ENCODE peak calls at places on chromosomes 6 and 20, in seven cellular contexts. One of them, this sample, is unnamed.

GRCh38 chr6:36436466-36436865 is 6.2 kb downstream of the PXT1 start:
- DNase-seq in transverse colon: no peak
- DNase-seq in hepatocyte: no peak
- DNase-seq in fibroblast of lung: peak; percentile 77
- DNase-seq in Peyer's patch: no peak
- DNase-seq in tibial artery: no peak
- DNase-seq in neural progenitor cell: no peak
- DNase-seq in this sample: no peak

GRCh38 chr6:131101911-131102680 is 33.2 kb upstream of the AKAP7 start:
- DNase-seq in transverse colon: no peak
- DNase-seq in hepatocyte: peak; percentile 49
- DNase-seq in fibroblast of lung: peak; percentile 80
- DNase-seq in Peyer's patch: no peak
- DNase-seq in tibial artery: no peak
- DNase-seq in neural progenitor cell: no peak
- DNase-seq in this sample: no peak

GRCh38 chr6:30626484-30627366 is at the start of gene ATAT1:
- DNase-seq in transverse colon: peak; percentile 96
- DNase-seq in hepatocyte: peak; percentile 93
- DNase-seq in fibroblast of lung: peak; percentile 76
- DNase-seq in Peyer's patch: peak; percentile 90
- DNase-seq in tibial artery: peak; percentile 84
- DNase-seq in neural progenitor cell: peak; percentile 90
- DNase-seq in this sample: peak; percentile 91

GRCh38 chr20:24095753-24096152 is 107.2 kb upstream of the GGTLC1 start:
- DNase-seq in transverse colon: no peak
- DNase-seq in hepatocyte: peak; percentile 65
- DNase-seq in fibroblast of lung: no peak
- DNase-seq in Peyer's patch: no peak
- DNase-seq in tibial artery: no peak
- DNase-seq in neural progenitor cell: no peak
- DNase-seq in this sample: no peak

GRCh38 chr6:31769684-31770371 is 7.3 kb downstream of the VWA7 start:
- DNase-seq in transverse colon: peak; percentile 94
- DNase-seq in hepatocyte: peak; percentile 76
- DNase-seq in fibroblast of lung: no peak
- DNase-seq in Peyer's patch: peak; percentile 79
- DNase-seq in tibial artery: peak; percentile 51
- DNase-seq in neural progenitor cell: peak; percentile 55
- DNase-seq in this sample: peak; percentile 68

GRCh38 chr6:37130704-37131103 is 39.2 kb upstream of the PIM1 start:
- DNase-seq in transverse colon: peak; percentile 53
- DNase-seq in hepatocyte: peak; percentile 41
- DNase-seq in fibroblast of lung: peak; percentile 54
- DNase-seq in Peyer's patch: no peak
- DNase-seq in tibial artery: peak; percentile 65
- DNase-seq in neural progenitor cell: no peak
- DNase-seq in this sample: no peak

GRCh38 chr20:1803216-1804128 is 91.7 kb upstream of the SIRPA start:
- DNase-seq in transverse colon: peak; percentile 58
- DNase-seq in hepatocyte: peak; percentile 69
- DNase-seq in fibroblast of lung: peak; percentile 77
- DNase-seq in Peyer's patch: peak; percentile 81
- DNase-seq in tibial artery: peak; percentile 58
- DNase-seq in neural progenitor cell: peak; percentile 93
- DNase-seq in this sample: no peak

GRCh38 chr6:13553646-13554045 is 20.8 kb upstream of the SIRT5 start:
- DNase-seq in transverse colon: no peak
- DNase-seq in hepatocyte: no peak
- DNase-seq in fibroblast of lung: peak; percentile 8
- DNase-seq in Peyer's patch: no peak
- DNase-seq in tibial artery: no peak
- DNase-seq in neural progenitor cell: no peak
- DNase-seq in this sample: no peak

GRCh38 chr6:161544801-161545490 is 271.1 kb upstream of the AGPAT4 start:
- DNase-seq in transverse colon: no peak
- DNase-seq in hepatocyte: no peak
- DNase-seq in fibroblast of lung: peak; percentile 86
- DNase-seq in Peyer's patch: no peak
- DNase-seq in tibial artery: no peak
- DNase-seq in neural progenitor cell: no peak
- DNase-seq in this sample: peak; percentile 88

GRCh38 chr6:34021839-34022190 is 124.1 kb downstream of the GRM4 start:
- DNase-seq in transverse colon: peak; percentile 82
- DNase-seq in hepatocyte: no peak
- DNase-seq in fibroblast of lung: no peak
- DNase-seq in Peyer's patch: no peak
- DNase-seq in tibial artery: no peak
- DNase-seq in neural progenitor cell: no peak
- DNase-seq in this sample: no peak

GRCh38 chr20:23509580-23509913 is 18.6 kb downstream of the CST8 start:
- DNase-seq in transverse colon: no peak
- DNase-seq in hepatocyte: no peak
- DNase-seq in fibroblast of lung: no peak
- DNase-seq in Peyer's patch: no peak
- DNase-seq in tibial artery: no peak
- DNase-seq in neural progenitor cell: no peak
- DNase-seq in this sample: no peak

GRCh38 chr6:17035257-17035757 is 66.5 kb upstream of the STMND1 start:
- DNase-seq in transverse colon: no peak
- DNase-seq in hepatocyte: peak; percentile 62
- DNase-seq in fibroblast of lung: no peak
- DNase-seq in Peyer's patch: no peak
- DNase-seq in tibial artery: no peak
- DNase-seq in neural progenitor cell: no peak
- DNase-seq in this sample: peak; percentile 6

GRCh38 chr20:24823176-24823575 is 125.9 kb upstream of the CST7 start:
- DNase-seq in transverse colon: no peak
- DNase-seq in hepatocyte: no peak
- DNase-seq in fibroblast of lung: no peak
- DNase-seq in Peyer's patch: no peak
- DNase-seq in tibial artery: no peak
- DNase-seq in neural progenitor cell: no peak
- DNase-seq in this sample: no peak

GRCh38 chr20:57251344-57251743 is 15.1 kb downstream of the BMP7 start:
- DNase-seq in transverse colon: no peak
- DNase-seq in hepatocyte: no peak
- DNase-seq in fibroblast of lung: peak; percentile 24
- DNase-seq in Peyer's patch: no peak
- DNase-seq in tibial artery: no peak
- DNase-seq in neural progenitor cell: peak; percentile 27
- DNase-seq in this sample: peak; percentile 75

GRCh38 chr6:47288245-47289090 is 21.2 kb downstream of the TNFRSF21 start:
- DNase-seq in transverse colon: no peak
- DNase-seq in hepatocyte: no peak
- DNase-seq in fibroblast of lung: no peak
- DNase-seq in Peyer's patch: no peak
- DNase-seq in tibial artery: no peak
- DNase-seq in neural progenitor cell: no peak
- DNase-seq in this sample: no peak

GRCh38 chr20:10172998-10173655 is 45.5 kb upstream of the SNAP25 start:
- DNase-seq in transverse colon: no peak
- DNase-seq in hepatocyte: no peak
- DNase-seq in fibroblast of lung: no peak
- DNase-seq in Peyer's patch: no peak
- DNase-seq in tibial artery: no peak
- DNase-seq in neural progenitor cell: no peak
- DNase-seq in this sample: no peak

GRCh38 chr6:15303162-15303919 is 57.5 kb downstream of the JARID2 start:
- DNase-seq in transverse colon: no peak
- DNase-seq in hepatocyte: no peak
- DNase-seq in fibroblast of lung: no peak
- DNase-seq in Peyer's patch: no peak
- DNase-seq in tibial artery: no peak
- DNase-seq in neural progenitor cell: peak; percentile 65
- DNase-seq in this sample: no peak

GRCh38 chr6:15303920-15304291 is 58.0 kb downstream of the JARID2 start:
- DNase-seq in transverse colon: no peak
- DNase-seq in hepatocyte: peak; percentile 60
- DNase-seq in fibroblast of lung: no peak
- DNase-seq in Peyer's patch: no peak
- DNase-seq in tibial artery: no peak
- DNase-seq in neural progenitor cell: no peak
- DNase-seq in this sample: no peak

GRCh38 chr6:15305496-15305895 is 59.6 kb downstream of the JARID2 start:
- DNase-seq in transverse colon: no peak
- DNase-seq in hepatocyte: no peak
- DNase-seq in fibroblast of lung: no peak
- DNase-seq in Peyer's patch: no peak
- DNase-seq in tibial artery: no peak
- DNase-seq in neural progenitor cell: no peak
- DNase-seq in this sample: no peak

GRCh38 chr6:15304337-15305078 is 58.6 kb downstream of the JARID2 start:
- DNase-seq in transverse colon: no peak
- DNase-seq in hepatocyte: no peak
- DNase-seq in fibroblast of lung: no peak
- DNase-seq in Peyer's patch: no peak
- DNase-seq in tibial artery: no peak
- DNase-seq in neural progenitor cell: no peak
- DNase-seq in this sample: no peak

GRCh38 chr6:15305909-15306308 is 60.0 kb downstream of the JARID2 start:
- DNase-seq in transverse colon: no peak
- DNase-seq in hepatocyte: no peak
- DNase-seq in fibroblast of lung: no peak
- DNase-seq in Peyer's patch: no peak
- DNase-seq in tibial artery: no peak
- DNase-seq in neural progenitor cell: no peak
- DNase-seq in this sample: no peak
- H3K4me1 ChIP-seq in transverse colon: peaks cover 4% of the 10 kb centered on the region
- H3K4me1 ChIP-seq in hepatocyte: peaks cover 27% of the 10 kb centered on the region
- H3K4me1 ChIP-seq in fibroblast of lung: peaks cover 12% of the 10 kb centered on the region
- H3K4me1 ChIP-seq in Peyer's patch: peaks cover 43% of the 10 kb centered on the region
- H3K4me1 ChIP-seq in tibial artery: peaks cover 12% of the 10 kb centered on the region
- H3K4me1 ChIP-seq in neural progenitor cell: peaks cover 61% of the 10 kb centered on the region
- H3K4me1 ChIP-seq in this sample: peaks cover 5% of the 10 kb centered on the region

GRCh38 chr20:63013207-63013606 is 6.4 kb upstream of the BHLHE23 start:
- DNase-seq in transverse colon: no peak
- DNase-seq in hepatocyte: no peak
- DNase-seq in fibroblast of lung: no peak
- DNase-seq in Peyer's patch: no peak
- DNase-seq in tibial artery: no peak
- DNase-seq in neural progenitor cell: no peak
- DNase-seq in this sample: no peak
- H3K4me1 ChIP-seq in transverse colon: no peaks in the 10 kb centered on the region
- H3K4me1 ChIP-seq in hepatocyte: peaks cover 11% of the 10 kb centered on the region
- H3K4me1 ChIP-seq in fibroblast of lung: no peaks in the 10 kb centered on the region
- H3K4me1 ChIP-seq in Peyer's patch: peaks cover 7% of the 10 kb centered on the region
- H3K4me1 ChIP-seq in tibial artery: peaks cover 7% of the 10 kb centered on the region
- H3K4me1 ChIP-seq in neural progenitor cell: peaks cover 17% of the 10 kb centered on the region
- H3K4me1 ChIP-seq in this sample: peaks cover 8% of the 10 kb centered on the region

DNA sequence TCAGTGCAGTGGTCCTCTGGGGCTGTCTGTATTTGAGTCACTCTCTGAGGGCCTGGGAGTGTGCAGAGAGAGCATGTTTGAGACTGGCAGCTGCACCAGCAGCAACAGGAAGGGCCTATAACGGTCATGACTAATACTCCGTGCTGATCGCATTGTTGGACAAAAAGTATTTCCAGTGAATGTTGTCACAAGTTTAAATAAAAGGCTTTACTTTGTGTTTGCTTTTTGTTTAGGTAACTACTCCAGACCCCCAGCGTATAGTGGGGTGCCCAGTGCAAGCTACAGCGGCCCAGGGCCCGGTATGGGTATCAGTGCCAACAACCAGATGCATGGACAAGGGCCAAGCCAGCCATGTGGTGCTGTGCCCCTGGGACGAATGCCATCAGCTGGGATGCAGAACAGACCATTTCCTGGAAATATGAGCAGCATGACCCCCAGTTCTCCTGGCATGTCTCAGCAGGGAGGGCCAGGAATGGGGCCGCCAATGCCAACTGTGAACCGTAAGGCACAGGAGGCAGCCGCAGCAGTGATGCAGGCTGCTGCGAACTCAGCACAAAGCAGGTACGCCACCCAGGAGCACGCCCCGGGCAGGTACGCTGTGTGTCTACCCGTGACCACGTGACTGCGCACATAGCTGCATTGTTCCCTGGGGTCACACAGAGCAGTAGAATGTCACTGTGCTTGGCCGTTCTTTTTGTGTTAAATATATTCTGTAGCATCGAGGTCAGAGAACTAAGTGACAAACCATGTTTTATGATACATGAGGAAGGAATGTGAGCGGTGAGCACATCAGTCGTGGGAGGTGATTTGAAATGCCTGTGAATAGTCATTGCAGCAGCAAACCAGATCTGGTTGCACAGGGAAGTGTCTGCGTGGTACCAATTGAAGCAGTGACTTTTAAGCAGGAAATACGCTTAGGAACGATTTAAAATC is 174.7 kb downstream of the TMEM242 start:
- DNase-seq in transverse colon: peak; percentile 28
- DNase-seq in hepatocyte: no peak
- DNase-seq in fibroblast of lung: peak; percentile 97
- DNase-seq in Peyer's patch: no peak
- DNase-seq in tibial artery: peak; percentile 47
- DNase-seq in neural progenitor cell: no peak
- DNase-seq in this sample: peak; percentile 84
- H3K4me1 ChIP-seq in transverse colon: peaks cover 18% of the 10 kb centered on the region
- H3K4me1 ChIP-seq in hepatocyte: peaks cover 14% of the 10 kb centered on the region
- H3K4me1 ChIP-seq in fibroblast of lung: peaks cover 35% of the 10 kb centered on the region
- H3K4me1 ChIP-seq in Peyer's patch: peaks cover 9% of the 10 kb centered on the region
- H3K4me1 ChIP-seq in tibial artery: peaks cover 41% of the 10 kb centered on the region
- H3K4me1 ChIP-seq in neural progenitor cell: peaks cover 22% of the 10 kb centered on the region
- H3K4me1 ChIP-seq in this sample: peaks cover 43% of the 10 kb centered on the region

DNA sequence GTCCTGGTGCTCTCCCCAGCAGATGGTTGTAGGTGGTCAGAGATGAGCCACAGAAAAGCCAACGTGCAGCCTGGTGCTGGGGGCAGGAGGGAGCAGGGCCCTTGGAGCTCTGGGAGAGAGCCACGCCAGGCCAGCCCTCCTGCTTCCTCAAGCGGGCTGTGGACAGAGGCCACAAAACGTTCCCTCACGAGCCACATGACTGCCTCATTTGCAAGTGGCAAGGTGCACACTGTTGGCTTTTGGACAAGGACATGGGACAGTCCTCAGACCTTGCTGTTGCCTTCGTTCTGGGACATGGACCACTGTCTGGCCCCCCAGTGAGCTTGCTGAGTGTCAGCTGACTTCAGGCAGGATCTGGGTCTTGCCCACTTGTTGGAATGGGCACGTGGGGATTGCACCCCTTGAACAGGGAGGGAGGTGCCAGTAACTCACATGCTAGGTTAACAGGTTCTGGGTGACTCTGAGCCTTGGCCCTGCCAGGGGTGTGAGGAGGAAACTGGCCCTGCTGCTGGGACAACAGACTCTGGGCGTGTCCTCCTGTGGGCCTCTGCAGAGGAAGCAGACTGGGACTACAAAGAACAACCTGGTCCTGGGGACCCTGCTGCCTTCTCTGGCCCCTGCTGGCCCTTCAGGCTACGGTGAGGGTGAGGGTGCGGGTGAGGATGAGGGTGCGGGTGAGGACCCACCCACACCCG is 2.6 kb downstream of the SLCO4A1 start:
- DNase-seq in transverse colon: peak; percentile 81
- DNase-seq in hepatocyte: no peak
- DNase-seq in fibroblast of lung: no peak
- DNase-seq in Peyer's patch: peak; percentile 59
- DNase-seq in tibial artery: no peak
- DNase-seq in neural progenitor cell: no peak
- DNase-seq in this sample: no peak
- H3K4me1 ChIP-seq in transverse colon: peaks cover 56% of the 10 kb centered on the region
- H3K4me1 ChIP-seq in hepatocyte: peaks cover 11% of the 10 kb centered on the region
- H3K4me1 ChIP-seq in fibroblast of lung: no peaks in the 10 kb centered on the region
- H3K4me1 ChIP-seq in Peyer's patch: peaks cover 63% of the 10 kb centered on the region
- H3K4me1 ChIP-seq in tibial artery: peaks cover 18% of the 10 kb centered on the region
- H3K4me1 ChIP-seq in neural progenitor cell: peaks cover 11% of the 10 kb centered on the region
- H3K4me1 ChIP-seq in this sample: peaks cover 7% of the 10 kb centered on the region

GRCh38 chr20:31709939-31710338 is 12.7 kb downstream of the BCL2L1 start:
- DNase-seq in transverse colon: no peak
- DNase-seq in hepatocyte: no peak
- DNase-seq in fibroblast of lung: no peak
- DNase-seq in Peyer's patch: no peak
- DNase-seq in tibial artery: no peak
- DNase-seq in neural progenitor cell: no peak
- DNase-seq in this sample: no peak
- H3K4me1 ChIP-seq in transverse colon: peaks cover 66% of the 10 kb centered on the region
- H3K4me1 ChIP-seq in hepatocyte: peaks cover 70% of the 10 kb centered on the region
- H3K4me1 ChIP-seq in fibroblast of lung: peaks cover 27% of the 10 kb centered on the region
- H3K4me1 ChIP-seq in Peyer's patch: peaks cover 84% of the 10 kb centered on the region
- H3K4me1 ChIP-seq in tibial artery: peaks cover 66% of the 10 kb centered on the region
- H3K4me1 ChIP-seq in neural progenitor cell: peaks cover 31% of the 10 kb centered on the region
- H3K4me1 ChIP-seq in this sample: peaks cover 45% of the 10 kb centered on the region